ENCODE peak calls at places on chromosome 21, in eight cellular contexts. V is ovary, B is heart right ventricle, M is AG04450, K is stomach, W is SJSA1, U is astrocyte, Z is keratinocyte. X is an unnamed sample.

GRCh38 chr21:27225142-27225541 is 258.3 kb upstream of the ADAMTS5 start:
- DNase-seq in W (no peak), V (no peak), Z (no peak), K (no peak), U (no peak), B (no peak), M (no peak), X (no peak)

GRCh38 chr21:35345954-35346353 is 296.9 kb upstream of the RUNX1 start:
- DNase-seq in V (no peak), U (no peak), M (no peak), W (no peak), Z (no peak), B (no peak), K (no peak), X (no peak)

GRCh38 chr21:38352536-38353219 is 95.9 kb downstream of the KCNJ15 start:
- DNase-seq in W (peak), U (peak), M (peak), V (no peak), K (peak), B (peak), Z (peak), X (peak)

GRCh38 chr21:37642493-37642892 is 273.8 kb downstream of the KCNJ6 start:
- DNase-seq in Z (no peak), U (no peak), K (no peak), V (no peak), M (no peak), B (no peak), W (no peak), X (peak)

GRCh38 chr21:42850866-42851391 is 28.4 kb downstream of the WDR4 start:
- DNase-seq in B (no peak), U (no peak), W (no peak), V (no peak), M (no peak), K (peak), Z (no peak), X (peak)

GRCh38 chr21:28663111-28663693 is 329.5 kb downstream of the LTN1 start:
- DNase-seq in M (no peak), B (no peak), U (no peak), V (no peak), W (no peak), Z (no peak), K (no peak), X (no peak)

GRCh38 chr21:15140321-15141019 is 75.7 kb upstream of the NRIP1 start:
- DNase-seq in V (no peak), K (peak), W (no peak), U (no peak), Z (no peak), M (no peak), B (peak), X (no peak)

GRCh38 chr21:41677671-41678015 is 89.2 kb downstream of the RIPK4 start:
- DNase-seq in B (no peak), K (no peak), V (no peak), U (peak), W (no peak), M (no peak), Z (no peak), X (no peak)

GRCh38 chr21:42535602-42536171 is 22.0 kb downstream of the SLC37A1 start:
- DNase-seq in B (no peak), W (no peak), Z (no peak), U (no peak), M (no peak), K (peak), V (no peak), X (no peak)

GRCh38 chr21:28687571-28687970 is 305.1 kb downstream of the LTN1 start:
- DNase-seq in Z (peak), M (no peak), B (no peak), V (no peak), W (no peak), K (no peak), U (no peak), X (no peak)

GRCh38 chr21:31397939-31398338 is 53.9 kb upstream of the TIAM1 start:
- DNase-seq in M (no peak), B (no peak), Z (no peak), W (no peak), K (no peak), U (no peak), V (no peak), X (no peak)

GRCh38 chr21:42221581-42222345 is 2.8 kb downstream of the ABCG1 start:
- DNase-seq in K (peak), U (peak), W (peak), B (peak), Z (no peak), V (no peak), M (peak), X (no peak)

GRCh38 chr21:45871616-45872236 is 109.8 kb upstream of the COL6A1 start:
- DNase-seq in W (peak), B (no peak), Z (no peak), U (no peak), V (no peak), K (no peak), M (no peak), X (no peak)

GRCh38 chr21:44897326-44898010 is 23.2 kb downstream of the ITGB2 start:
- DNase-seq in K (peak), Z (no peak), U (no peak), M (no peak), W (peak), V (no peak), B (no peak), X (peak)

GRCh38 chr21:36450511-36450910 is 29.4 kb downstream of the CLDN14 start:
- DNase-seq in M (no peak), U (peak), V (no peak), W (no peak), K (no peak), B (no peak), Z (no peak), X (no peak)

GRCh38 chr21:36456714-36457399 is 23.1 kb downstream of the CLDN14 start:
- DNase-seq in K (no peak), V (no peak), B (no peak), M (no peak), Z (no peak), U (no peak), W (no peak), X (no peak)

GRCh38 chr21:36454079-36454478 is 25.8 kb downstream of the CLDN14 start:
- DNase-seq in K (no peak), M (no peak), U (no peak), W (no peak), Z (no peak), B (no peak), V (no peak), X (peak)

GRCh38 chr21:36452281-36452680 is 27.6 kb downstream of the CLDN14 start:
- DNase-seq in M (no peak), V (no peak), W (no peak), K (no peak), B (no peak), U (no peak), Z (no peak), X (no peak)

GRCh38 chr21:36454706-36455105 is 25.2 kb downstream of the CLDN14 start:
- DNase-seq in M (no peak), K (no peak), U (no peak), B (no peak), V (no peak), Z (no peak), W (no peak), X (no peak)
- H3K4me3 ChIP-seq in M (no peak), K (no peak), U (no peak), B (no peak), V (no peak), Z (no peak), W (no peak), X (no peak)

GRCh38 chr21:32682696-32683474 is 44.9 kb downstream of the SYNJ1 start:
- DNase-seq in U (no peak), K (no peak), W (no peak), B (no peak), M (no peak), Z (no peak), V (no peak), X (no peak)
- H3K4me3 ChIP-seq in U (no peak), K (peak), W (no peak), B (no peak), M (no peak), Z (no peak), V (no peak), X (no peak)

GRCh38 chr21:14057313-14057712 is 153.4 kb downstream of the LIPI start:
- DNase-seq in B (no peak), M (no peak), U (no peak), Z (no peak), V (no peak), W (peak), K (no peak), X (no peak)
- H3K4me3 ChIP-seq in B (no peak), M (no peak), U (no peak), Z (no peak), V (no peak), W (no peak), K (no peak), X (no peak)

DNA sequence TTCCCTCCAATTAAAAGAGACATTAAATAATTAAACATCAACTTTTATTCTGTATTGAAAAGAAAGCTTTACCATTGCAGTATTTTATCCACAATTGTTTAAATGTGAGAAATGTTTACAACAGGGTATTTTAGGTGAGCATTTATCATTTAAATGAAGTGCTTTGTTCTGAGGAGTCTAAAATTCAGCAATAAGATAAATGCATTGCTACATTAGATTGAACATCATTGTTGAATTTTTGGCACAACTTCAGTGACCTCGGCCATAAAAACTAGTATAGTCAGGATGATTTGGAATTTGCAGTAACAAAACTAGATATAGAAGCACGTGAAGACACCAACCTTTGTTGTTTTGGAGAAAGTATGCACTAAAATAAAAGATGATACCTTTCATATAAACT is 692.9 kb downstream of the USP25 start:
- DNase-seq in K (no peak), U (peak), W (no peak), B (no peak), Z (no peak), V (no peak), M (no peak), X (no peak)
- H3K4me3 ChIP-seq in K (no peak), U (no peak), W (no peak), B (peak), Z (no peak), V (no peak), M (no peak), X (no peak)